ENCODE peak calls at places on chromosome 20, in five cellular contexts. E is activated CD4-positive, alpha-beta T cell treated with anti-CD3 and anti-CD28 coated beads, Interleukin-2, amount 50 U/mL, for 1 hour; A is stimulated activated CD4-positive, alpha-beta T cell treated with anti-CD3 and anti-CD28 coated beads, Interleukin-2, amount 100 ng/mL, for 4 hours; M is activated gamma-delta T cell; U is substantia nigra. Z is an unnamed sample.

GRCh38 chr20:9359561-9360308 is 154.7 kb upstream of the LAMP5 start:
- DNase-seq in M (no peak), A (no peak), U (no peak), E (no peak), Z (peak)

GRCh38 chr20:47150403-47151152 is 205.9 kb downstream of the ZMYND8 start:
- DNase-seq in A (no peak), U (no peak), E (no peak), M (no peak), Z (peak)

GRCh38 chr20:38985060-38985459 is 22.9 kb downstream of the DHX35 start:
- DNase-seq in A (no peak), E (no peak), M (no peak), U (no peak), Z (peak)

GRCh38 chr20:63689046-63690000 is 7.1 kb upstream of the TNFRSF6B start:
- DNase-seq in U (no peak), E (no peak), M (no peak), A (no peak), Z (no peak)

GRCh38 chr20:62049342-62050165 is 16.1 kb downstream of the TAF4 start:
- DNase-seq in U (no peak), A (no peak), E (no peak), M (no peak), Z (no peak)

GRCh38 chr20:10761786-10762185 is 88.0 kb upstream of the JAG1 start:
- DNase-seq in E (no peak), A (no peak), M (no peak), U (no peak), Z (no peak)

GRCh38 chr20:61647741-61648140 is 395.7 kb downstream of the CDH4 start:
- DNase-seq in U (no peak), A (no peak), M (no peak), E (no peak), Z (no peak)

GRCh38 chr20:48794360-48794759 is 33.4 kb downstream of the PREX1 start:
- DNase-seq in U (peak), A (no peak), E (no peak), M (no peak), Z (no peak)

GRCh38 chr20:24392612-24393011 is 76.8 kb upstream of the SYNDIG1 start:
- DNase-seq in M (no peak), U (no peak), A (no peak), E (no peak), Z (no peak)

GRCh38 chr20:40050596-40050995 is 638.4 kb downstream of the MAFB start:
- DNase-seq in E (no peak), A (no peak), U (no peak), M (no peak), Z (no peak)

GRCh38 chr20:49595811-49596545 is 28.0 kb upstream of the PTGIS start:
- DNase-seq in A (peak), M (no peak), U (no peak), E (peak), Z (no peak)

GRCh38 chr20:44256961-44257360 is 9.9 kb downstream of the GDAP1L1 start:
- DNase-seq in M (no peak), A (no peak), E (no peak), U (no peak), Z (no peak)

GRCh38 chr20:33069706-33070105 is 9.7 kb upstream of the BPIFB4 start:
- DNase-seq in A (no peak), M (no peak), E (no peak), U (no peak), Z (no peak)

GRCh38 chr20:1710484-1710883 is 52.9 kb upstream of the SIRPG start:
- DNase-seq in E (no peak), M (no peak), A (no peak), U (no peak), Z (no peak)

GRCh38 chr20:42432931-42433330 is 756.8 kb downstream of the PTPRT start:
- DNase-seq in M (no peak), E (no peak), A (no peak), U (no peak), Z (no peak)

GRCh38 chr20:21719592-21720214 is 14.2 kb downstream of the PAX1 start:
- DNase-seq in E (peak), A (peak), U (no peak), M (no peak), Z (peak)

GRCh38 chr20:50323209-50323608 is 132.6 kb downstream of the CEBPB start:
- DNase-seq in A (no peak), E (no peak), M (no peak), U (no peak), Z (no peak)

GRCh38 chr20:23151008-23151703 is 65.0 kb upstream of the CD93 start:
- DNase-seq in E (no peak), U (no peak), M (no peak), A (no peak), Z (no peak)

GRCh38 chr20:63290677-63291472 is 2.1 kb upstream of the COL20A1 start:
- DNase-seq in A (peak), M (peak), U (no peak), E (peak), Z (no peak)

GRCh38 chr20:33211817-33212424 is 5.2 kb upstream of the BPIFA3 start:
- DNase-seq in A (no peak), U (no peak), E (peak), M (no peak), Z (peak)

GRCh38 chr20:44030394-44030793 is 115.7 kb downstream of the TOX2 start:
- DNase-seq in A (no peak), M (no peak), U (no peak), E (no peak), Z (no peak)

GRCh38 chr20:11281240-11281639 is 607.4 kb upstream of the JAG1 start:
- DNase-seq in E (no peak), M (no peak), U (no peak), A (no peak), Z (no peak)

GRCh38 chr20:45722047-45722446 is at the start of gene SPINT4:
- DNase-seq in U (no peak), E (no peak), M (no peak), A (no peak), Z (no peak)

GRCh38 chr20:40689100-40689942 is at the start of gene MAFB:
- DNase-seq in E (no peak), U (peak), M (peak), A (no peak), Z (peak)

GRCh38 chr20:54494303-54495006 is 19.1 kb downstream of the DOK5 start:
- DNase-seq in U (no peak), E (no peak), M (no peak), A (no peak), Z (no peak)

GRCh38 chr20:41169184-41169690 is 31.9 kb downstream of the PLCG1 start:
- DNase-seq in M (no peak), E (no peak), A (no peak), U (no peak), Z (no peak)

GRCh38 chr20:20085812-20086211 is 33.5 kb downstream of the CFAP61 start:
- DNase-seq in U (no peak), A (no peak), M (no peak), E (no peak), Z (no peak)

GRCh38 chr20:61055130-61055529 is 196.9 kb upstream of the CDH4 start:
- DNase-seq in M (no peak), A (no peak), E (no peak), U (no peak), Z (no peak)

GRCh38 chr20:2742934-2743559 is 50.5 kb downstream of the EBF4 start:
- DNase-seq in E (peak), U (no peak), A (peak), M (no peak), Z (peak)

GRCh38 chr20:15487030-15487429 is 1086.2 kb downstream of the KIF16B start:
- DNase-seq in M (no peak), A (no peak), E (no peak), U (no peak), Z (no peak)

GRCh38 chr20:37615507-37616425 is 78.1 kb upstream of the CTNNBL1 start:
- DNase-seq in A (peak), M (no peak), U (no peak), E (peak), Z (peak)

GRCh38 chr20:63223121-63223825 is 7.3 kb upstream of the YTHDF1 start:
- DNase-seq in E (peak), U (no peak), M (no peak), A (peak), Z (peak)

GRCh38 chr20:24948939-24949679 is at the start of gene CST7:
- DNase-seq in E (peak), A (peak), M (peak), U (no peak), Z (no peak)

GRCh38 chr20:40962733-40963504 is 65.7 kb upstream of the TOP1 start:
- DNase-seq in E (peak), U (no peak), M (no peak), A (peak), Z (peak)

GRCh38 chr20:33733654-33734576 is 2.1 kb downstream of the ZNF341 start:
- DNase-seq in A (no peak), E (no peak), U (no peak), M (no peak), Z (peak)

GRCh38 chr20:34703573-34704176 is 469 bp upstream of the TP53INP2 start:
- DNase-seq in U (no peak), A (no peak), E (no peak), M (no peak), Z (peak)